ENCODE peak calls at places on chromosomes 1 and 21, in nine cellular contexts. One of them, this sample, is unnamed.

GRCh38 chr1:62177621-62178020 is 17.0 kb upstream of the L1TD1 start:
- DNase-seq in sigmoid colon: no peak
- DNase-seq in GM12892: no peak
- DNase-seq in stimulated activated CD8-positive, alpha-beta memory T cell treated with anti-CD3 and anti-CD28 coated beads, Interleukin-7, amount 100 ng/mL, for 48 hours: no peak
- DNase-seq in AG04450: no peak
- DNase-seq in anterior cingulate cortex: no peak
- DNase-seq in NCI-H2171 treated with DMSO at 0.1 percent for 48 hours: peak; percentile 64
- DNase-seq in DMS153: no peak
- DNase-seq in mucosa of gallbladder: no peak
- DNase-seq in this sample: no peak

GRCh38 chr1:229254910-229255541 is 15.9 kb upstream of the RAB4A start:
- DNase-seq in GM12892: no peak
- DNase-seq in stimulated activated CD8-positive, alpha-beta memory T cell treated with anti-CD3 and anti-CD28 coated beads, Interleukin-7, amount 100 ng/mL, for 48 hours: no peak
- DNase-seq in mucosa of gallbladder: no peak
- DNase-seq in AG04450: no peak
- DNase-seq in NCI-H2171 treated with DMSO at 0.1 percent for 48 hours: peak; percentile 57
- DNase-seq in sigmoid colon: no peak
- DNase-seq in DMS153: peak; percentile 61
- DNase-seq in anterior cingulate cortex: no peak
- DNase-seq in this sample: no peak

GRCh38 chr21:44496900-44497550 is 41.7 kb downstream of the LRRC3 start:
- DNase-seq in anterior cingulate cortex: no peak
- DNase-seq in DMS153: peak; percentile 40
- DNase-seq in mucosa of gallbladder: no peak
- DNase-seq in GM12892: no peak
- DNase-seq in AG04450: no peak
- DNase-seq in stimulated activated CD8-positive, alpha-beta memory T cell treated with anti-CD3 and anti-CD28 coated beads, Interleukin-7, amount 100 ng/mL, for 48 hours: no peak
- DNase-seq in sigmoid colon: no peak
- DNase-seq in NCI-H2171 treated with DMSO at 0.1 percent for 48 hours: no peak
- DNase-seq in this sample: peak; percentile 35

GRCh38 chr1:162220009-162220539 is 150.6 kb downstream of the NOS1AP start:
- DNase-seq in anterior cingulate cortex: no peak
- DNase-seq in sigmoid colon: no peak
- DNase-seq in NCI-H2171 treated with DMSO at 0.1 percent for 48 hours: no peak
- DNase-seq in DMS153: no peak
- DNase-seq in mucosa of gallbladder: no peak
- DNase-seq in stimulated activated CD8-positive, alpha-beta memory T cell treated with anti-CD3 and anti-CD28 coated beads, Interleukin-7, amount 100 ng/mL, for 48 hours: no peak
- DNase-seq in AG04450: no peak
- DNase-seq in GM12892: no peak
- DNase-seq in this sample: no peak

GRCh38 chr1:90732136-90732535 is 15.0 kb upstream of the BARHL2 start:
- DNase-seq in GM12892: no peak
- DNase-seq in anterior cingulate cortex: no peak
- DNase-seq in DMS153: no peak
- DNase-seq in AG04450: no peak
- DNase-seq in sigmoid colon: no peak
- DNase-seq in NCI-H2171 treated with DMSO at 0.1 percent for 48 hours: no peak
- DNase-seq in stimulated activated CD8-positive, alpha-beta memory T cell treated with anti-CD3 and anti-CD28 coated beads, Interleukin-7, amount 100 ng/mL, for 48 hours: no peak
- DNase-seq in mucosa of gallbladder: no peak
- DNase-seq in this sample: no peak

GRCh38 chr21:42031816-42032215 is 21.7 kb upstream of the ZBTB21 start:
- DNase-seq in stimulated activated CD8-positive, alpha-beta memory T cell treated with anti-CD3 and anti-CD28 coated beads, Interleukin-7, amount 100 ng/mL, for 48 hours: no peak
- DNase-seq in DMS153: no peak
- DNase-seq in mucosa of gallbladder: no peak
- DNase-seq in AG04450: no peak
- DNase-seq in anterior cingulate cortex: no peak
- DNase-seq in GM12892: no peak
- DNase-seq in NCI-H2171 treated with DMSO at 0.1 percent for 48 hours: no peak
- DNase-seq in sigmoid colon: no peak
- DNase-seq in this sample: peak; percentile 51

GRCh38 chr1:204506091-204506968 is 9.9 kb upstream of the MDM4 start:
- DNase-seq in GM12892: no peak
- DNase-seq in anterior cingulate cortex: no peak
- DNase-seq in AG04450: peak; percentile 89
- DNase-seq in DMS153: peak; percentile 95
- DNase-seq in stimulated activated CD8-positive, alpha-beta memory T cell treated with anti-CD3 and anti-CD28 coated beads, Interleukin-7, amount 100 ng/mL, for 48 hours: peak; percentile 55
- DNase-seq in mucosa of gallbladder: peak; percentile 79
- DNase-seq in NCI-H2171 treated with DMSO at 0.1 percent for 48 hours: peak; percentile 93
- DNase-seq in sigmoid colon: peak; percentile 87
- DNase-seq in this sample: no peak

GRCh38 chr1:102891868-102892625 is 216.3 kb downstream of the COL11A1 start:
- DNase-seq in DMS153: no peak
- DNase-seq in anterior cingulate cortex: no peak
- DNase-seq in AG04450: no peak
- DNase-seq in GM12892: no peak
- DNase-seq in sigmoid colon: no peak
- DNase-seq in stimulated activated CD8-positive, alpha-beta memory T cell treated with anti-CD3 and anti-CD28 coated beads, Interleukin-7, amount 100 ng/mL, for 48 hours: no peak
- DNase-seq in mucosa of gallbladder: no peak
- DNase-seq in NCI-H2171 treated with DMSO at 0.1 percent for 48 hours: no peak
- DNase-seq in this sample: no peak

GRCh38 chr1:17826165-17826488 is 71.0 kb downstream of the ACTL8 start:
- DNase-seq in anterior cingulate cortex: no peak
- DNase-seq in AG04450: no peak
- DNase-seq in stimulated activated CD8-positive, alpha-beta memory T cell treated with anti-CD3 and anti-CD28 coated beads, Interleukin-7, amount 100 ng/mL, for 48 hours: peak; percentile 3
- DNase-seq in GM12892: peak; percentile 41
- DNase-seq in DMS153: no peak
- DNase-seq in mucosa of gallbladder: no peak
- DNase-seq in sigmoid colon: no peak
- DNase-seq in NCI-H2171 treated with DMSO at 0.1 percent for 48 hours: no peak
- DNase-seq in this sample: no peak

This sample was measured in posterior cingulate gyrus.